ENCODE peak calls at places on chromosomes 13 and 19, in eight cellular contexts. E is ovary; N is CD8-positive, alpha-beta T cell; O is dorsolateral prefrontal cortex; Z is astrocyte of the cerebellum; W is spleen; X is transverse colon; R is fibroblast of pulmonary artery. K is an unnamed sample.

GRCh38 chr19:35768082-35768421 is 7.3 kb upstream of the ARHGAP33 start:
- DNase-seq in E (no peak), O (no peak), N (no peak), W (no peak), R (no peak), X (no peak), Z (no peak), K (no peak)

GRCh38 chr19:55080121-55080914 is 4.6 kb downstream of the EPS8L1 start:
- DNase-seq in E (no peak), R (peak), X (peak), Z (no peak), W (peak), N (peak), O (no peak), K (peak)

GRCh38 chr13:44930907-44931676 is 58.2 kb downstream of the NUFIP1 start:
- DNase-seq in N (no peak), X (no peak), Z (no peak), O (no peak), W (no peak), R (peak), E (no peak), K (peak)

GRCh38 chr13:53098455-53098854 is 69.8 kb downstream of the OLFM4 start:
- DNase-seq in E (no peak), O (no peak), X (no peak), Z (no peak), N (no peak), R (no peak), W (no peak), K (no peak)

GRCh38 chr13:40639226-40639681 is 27.2 kb downstream of the FOXO1 start:
- DNase-seq in O (no peak), Z (no peak), E (no peak), N (no peak), W (no peak), R (peak), X (no peak), K (no peak)

GRCh38 chr13:60627071-60627686 is 230.2 kb downstream of the TDRD3 start:
- DNase-seq in O (no peak), W (no peak), Z (peak), X (no peak), R (peak), E (no peak), N (no peak), K (no peak)

GRCh38 chr13:93715866-93716265 is 489.3 kb downstream of the GPC6 start:
- DNase-seq in R (no peak), Z (no peak), W (no peak), N (no peak), O (no peak), E (no peak), X (no peak), K (no peak)

GRCh38 chr13:21118180-21118579 is 56.8 kb upstream of the LATS2 start:
- DNase-seq in E (no peak), Z (no peak), R (no peak), O (no peak), N (no peak), W (no peak), X (no peak), K (no peak)

GRCh38 chr13:76053181-76053580 is 417.1 kb downstream of the LMO7 start:
- DNase-seq in R (no peak), N (no peak), W (no peak), X (no peak), E (no peak), O (no peak), Z (no peak), K (no peak)

GRCh38 chr13:65943711-65944110 is 1286.4 kb downstream of the PCDH9 start:
- DNase-seq in R (peak), X (no peak), W (no peak), E (no peak), O (no peak), N (no peak), Z (no peak), K (no peak)

GRCh38 chr13:84088996-84089395 is 206.7 kb upstream of the SLITRK1 start:
- DNase-seq in O (no peak), X (no peak), R (no peak), N (no peak), W (no peak), Z (no peak), E (no peak), K (no peak)

GRCh38 chr13:84080748-84081530 is 198.7 kb upstream of the SLITRK1 start:
- DNase-seq in N (no peak), R (no peak), E (no peak), X (no peak), Z (no peak), O (no peak), W (no peak), K (no peak)

DNA sequence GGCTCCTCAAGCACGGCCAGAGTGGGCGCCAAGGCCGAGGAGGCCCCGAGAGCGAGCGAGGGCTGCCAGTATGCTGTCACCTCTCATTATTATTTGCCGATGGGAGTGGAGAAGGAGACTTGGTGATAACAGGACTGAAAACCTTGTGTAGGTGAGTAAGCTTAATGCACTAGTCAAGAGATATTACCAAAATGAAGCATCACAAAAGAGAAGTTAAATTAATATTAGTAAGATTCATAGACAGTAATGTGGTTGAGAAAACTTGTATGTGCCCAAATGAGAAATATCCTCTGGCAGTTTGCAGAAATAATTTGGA is 204.5 kb upstream of the SLITRK1 start:
- DNase-seq in O (no peak), W (no peak), R (no peak), N (no peak), E (no peak), Z (no peak), X (no peak), K (no peak)
- H3K4me3 ChIP-seq in O (no peak), W (peak), R (no peak), N (no peak), E (no peak), Z (peak), X (no peak), K (no peak)

GRCh38 chr19:17686027-17686511 is 2.1 kb downstream of the UNC13A start:
- DNase-seq in N (no peak), O (peak), X (no peak), W (no peak), Z (no peak), E (no peak), R (peak), K (no peak)
- H3K4me3 ChIP-seq in N (no peak), O (peak), X (no peak), W (no peak), Z (no peak), E (no peak), R (peak), K (peak)

GRCh38 chr19:13100871-13101589 is 1.6 kb downstream of the LYL1 start:
- DNase-seq in X (no peak), R (no peak), Z (no peak), O (no peak), E (no peak), W (peak), N (no peak), K (no peak)

GRCh38 chr19:13100031-13100588 is 2.5 kb downstream of the LYL1 start:
- DNase-seq in R (no peak), O (no peak), E (no peak), X (no peak), N (peak), Z (no peak), W (peak), K (no peak)

GRCh38 chr19:13102416-13102665 is 317 bp downstream of the LYL1 start:
- DNase-seq in X (no peak), W (no peak), N (no peak), R (no peak), Z (no peak), O (no peak), E (no peak), K (no peak)

GRCh38 chr19:13102666-13103584 is at the start of gene LYL1:
- DNase-seq in W (peak), R (peak), O (no peak), E (peak), Z (no peak), N (peak), X (peak), K (peak)

DNA sequence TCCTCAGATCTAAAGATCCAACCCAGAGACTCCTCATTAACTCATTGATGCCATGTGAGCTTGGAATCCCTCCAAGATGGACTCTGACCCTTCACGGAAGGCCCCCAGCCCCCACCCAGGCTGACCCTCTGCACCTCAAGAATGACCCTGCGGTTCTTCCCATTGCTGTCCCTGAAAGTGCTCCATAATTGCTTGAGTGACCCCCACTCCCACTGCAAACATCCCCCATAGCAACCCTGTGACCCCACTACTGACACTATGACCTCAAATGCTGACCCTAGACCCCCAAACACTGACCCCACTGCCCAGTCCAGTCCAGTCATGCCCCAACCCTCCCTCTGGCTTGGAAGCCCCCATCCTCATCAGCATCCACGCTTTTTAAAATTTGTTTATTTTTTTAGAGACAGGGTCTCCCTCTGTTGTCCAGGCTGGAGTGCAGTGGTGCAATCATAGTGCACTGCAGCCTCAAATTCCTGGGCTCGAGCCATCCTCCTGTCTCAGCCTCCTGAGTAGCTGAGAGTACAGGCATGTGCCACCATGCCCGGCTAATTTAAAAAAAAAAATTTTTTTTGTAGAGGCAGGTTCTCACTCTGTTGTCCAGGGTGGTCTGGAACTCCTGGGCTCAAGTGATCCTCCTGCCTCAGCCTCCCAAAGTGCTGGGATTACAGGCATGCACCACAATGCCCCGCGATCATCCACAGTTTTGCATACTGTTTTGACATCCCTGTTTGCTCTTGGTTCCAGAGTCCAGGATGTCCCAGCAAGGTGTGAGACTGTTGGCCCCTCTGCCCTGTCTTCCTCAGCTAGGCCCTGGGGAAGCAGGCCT is 855 bp downstream of the LYL1 start:
- DNase-seq in O (no peak), E (no peak), Z (no peak), R (no peak), N (no peak), W (no peak), X (no peak), K (no peak)
- H3K4me3 ChIP-seq in O (peak), E (peak), Z (no peak), R (peak), N (peak), W (peak), X (peak), K (peak)

DNA sequence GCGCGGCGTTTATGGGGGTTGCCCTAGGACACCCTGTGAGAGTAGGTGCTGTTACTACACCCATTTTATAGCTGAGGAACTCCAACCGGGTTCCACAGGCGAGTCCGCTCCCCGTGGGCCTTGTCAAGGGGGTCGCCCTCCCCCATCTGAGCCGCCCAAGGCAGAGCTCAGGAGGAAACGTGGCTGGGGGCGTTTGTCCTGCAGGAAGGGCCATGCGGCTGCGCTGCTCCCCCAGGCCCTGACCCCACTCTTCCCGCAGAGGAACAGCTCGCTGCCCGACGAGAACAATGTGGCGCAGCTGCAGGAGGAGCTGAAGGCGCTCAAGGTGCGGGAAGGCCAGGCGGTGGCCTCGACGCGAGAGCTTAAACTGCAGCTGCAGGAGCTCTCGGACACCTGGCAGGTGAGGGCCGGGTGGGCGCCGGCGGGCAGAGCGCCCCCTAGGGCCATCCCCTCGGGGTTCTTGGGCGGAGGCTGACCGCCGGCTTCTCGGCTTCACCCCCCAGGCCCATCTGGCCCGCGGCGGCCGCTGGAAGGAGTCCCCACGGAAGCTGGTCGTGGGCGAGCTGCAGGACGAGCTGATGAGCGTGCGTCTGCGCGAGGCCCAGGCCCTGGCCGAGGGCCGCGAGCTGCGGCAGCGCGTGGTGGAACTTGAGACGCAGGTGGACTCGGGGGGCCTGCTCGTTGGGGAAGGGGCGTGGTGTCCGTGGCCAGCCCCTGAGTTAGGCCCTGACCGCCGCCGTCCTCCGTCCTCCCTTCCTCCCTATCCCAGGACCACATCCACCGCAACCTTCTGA is 12.4 kb downstream of the PRR36 start:
- DNase-seq in R (no peak), Z (no peak), N (no peak), O (no peak), W (no peak), X (no peak), E (no peak), K (peak)
- H3K4me3 ChIP-seq in R (no peak), Z (peak), N (peak), O (no peak), W (peak), X (no peak), E (no peak), K (peak)

GRCh38 chr19:16293133-16294085 is 31.2 kb upstream of the KLF2 start:
- DNase-seq in E (peak), X (peak), R (peak), N (no peak), Z (peak), W (no peak), O (peak), K (peak)
- H3K4me3 ChIP-seq in E (no peak), X (peak), R (peak), N (no peak), Z (no peak), W (no peak), O (no peak), K (peak)

GRCh38 chr19:2479556-2480194 is 3.7 kb downstream of the GADD45B start:
- DNase-seq in E (no peak), X (no peak), R (peak), W (no peak), O (no peak), Z (no peak), N (no peak), K (no peak)

GRCh38 chr19:2477732-2478191 is 1.8 kb downstream of the GADD45B start:
- DNase-seq in W (peak), Z (no peak), E (no peak), X (peak), N (no peak), R (peak), O (no peak), K (no peak)

GRCh38 chr19:2478756-2479555 is 3.0 kb downstream of the GADD45B start:
- DNase-seq in R (peak), Z (no peak), X (peak), E (peak), W (peak), N (peak), O (no peak), K (peak)

GRCh38 chr19:2477141-2477710 is 1.3 kb downstream of the GADD45B start:
- DNase-seq in W (peak), Z (no peak), E (peak), N (no peak), O (no peak), X (peak), R (no peak), K (peak)

GRCh38 chr19:2478324-2478755 is 2.4 kb downstream of the GADD45B start:
- DNase-seq in O (no peak), X (peak), N (peak), R (peak), W (peak), Z (no peak), E (peak), K (peak)
- H3K4me3 ChIP-seq in O (peak), X (peak), N (peak), R (peak), W (peak), Z (peak), E (peak), K (peak)

DNA sequence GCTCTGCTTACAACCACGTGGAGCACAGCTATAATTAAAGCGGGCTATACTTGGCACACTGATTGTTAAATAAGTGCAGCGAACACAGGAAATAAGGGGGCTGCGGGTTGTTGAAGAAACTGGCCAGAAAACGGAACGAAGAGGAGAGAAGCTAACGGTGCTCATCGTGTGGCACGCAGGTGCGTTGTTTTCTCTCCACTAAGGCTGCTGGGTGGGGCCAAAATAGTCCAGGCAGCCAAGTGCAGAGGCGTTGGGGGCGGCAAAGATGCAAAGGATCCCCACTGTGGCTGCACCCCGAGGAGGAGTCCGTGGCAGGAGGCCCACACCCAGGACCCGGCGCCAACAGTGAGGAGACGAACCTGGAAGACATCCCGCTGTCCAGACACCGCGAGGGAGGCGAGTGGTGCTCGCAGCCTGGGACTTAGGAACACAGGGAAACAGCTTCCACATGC is 8.1 kb upstream of the ARL11 start:
- DNase-seq in E (peak), Z (no peak), W (peak), R (no peak), O (peak), N (no peak), X (peak), K (no peak)
- H3K4me3 ChIP-seq in E (no peak), Z (no peak), W (no peak), R (no peak), O (peak), N (no peak), X (no peak), K (no peak)

GRCh38 chr19:56211718-56212117 is 9.6 kb downstream of the ZSCAN5C start:
- DNase-seq in E (no peak), R (no peak), X (no peak), W (no peak), N (no peak), O (no peak), Z (no peak), K (no peak)

GRCh38 chr19:56222901-56223300 is 20.8 kb downstream of the ZSCAN5C start:
- DNase-seq in N (no peak), R (no peak), O (no peak), Z (no peak), W (no peak), X (no peak), E (no peak), K (no peak)

GRCh38 chr19:56221851-56222250 is 19.8 kb downstream of the ZSCAN5C start:
- DNase-seq in N (no peak), O (no peak), W (no peak), E (no peak), X (no peak), R (no peak), Z (no peak), K (no peak)

DNA sequence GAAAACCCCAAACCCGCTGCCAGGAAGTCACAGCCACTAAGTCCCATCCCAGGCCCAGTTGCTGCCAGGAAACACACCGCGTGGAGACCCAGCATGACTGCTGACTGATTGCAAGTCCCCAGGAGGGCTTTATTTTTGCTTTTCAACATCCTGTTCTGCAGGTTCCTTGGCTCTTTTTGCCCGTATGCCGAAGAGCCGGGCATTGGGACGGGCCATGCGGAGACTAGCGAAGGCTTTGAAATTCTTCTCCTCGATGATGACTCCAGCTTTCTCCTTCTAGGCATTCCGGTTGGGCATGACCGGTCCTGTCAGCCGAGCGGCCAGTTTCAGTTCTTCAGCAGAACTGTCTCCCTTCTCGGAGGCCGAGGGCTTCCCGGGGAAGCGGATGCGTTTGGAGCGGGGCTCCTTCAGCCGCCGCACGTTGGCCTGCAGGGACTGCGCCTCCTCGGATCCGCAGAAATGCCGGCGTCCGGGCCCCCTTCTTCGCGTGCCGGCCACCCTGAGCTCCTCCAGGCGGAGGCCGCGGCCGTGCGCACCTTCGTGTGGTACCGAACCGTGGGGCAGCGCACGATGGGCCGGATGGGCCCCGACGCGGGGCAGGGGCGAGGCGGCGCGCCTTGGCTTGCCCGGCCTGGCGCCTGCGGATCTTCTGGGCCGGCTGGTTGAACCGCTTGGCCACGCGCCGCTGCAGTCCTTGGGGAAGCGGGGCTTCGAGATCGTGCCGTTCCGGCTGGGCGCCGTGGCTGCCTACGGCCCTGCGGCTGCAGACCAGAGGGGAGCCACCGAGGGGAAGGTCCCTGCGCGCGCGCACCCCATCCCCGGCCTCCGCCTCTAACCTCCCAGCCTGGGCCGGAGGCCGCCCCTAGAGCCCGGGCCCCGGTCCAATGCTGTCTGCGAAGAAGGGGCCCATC is 15.2 kb downstream of the ZSCAN5C start:
- DNase-seq in X (no peak), Z (no peak), W (no peak), E (peak), R (peak), N (no peak), O (no peak), K (no peak)
- H3K4me3 ChIP-seq in X (no peak), Z (peak), W (peak), E (peak), R (peak), N (no peak), O (peak), K (peak)

K was measured in psoas muscle.